ENCODE peak calls at places on chromosomes 3 and 15, in four cellular contexts. M is HL-60; B is T-helper 9 cell; J is stimulated activated CD4-positive, alpha-beta T cell treated with anti-CD3 and anti-CD28 coated beads, TNF-alpha, amount 100 ng/mL, for 24 hours. W is an unnamed sample.

GRCh38 chr3:117036259-117036799 is 326.8 kb downstream of the TUSC7 start:
- DNase-seq in M (peak), B (no peak), J (no peak), W (no peak)

GRCh38 chr3:7934362-7934761 is 567.3 kb upstream of the LMCD1 start:
- DNase-seq in M (no peak), B (no peak), J (no peak), W (no peak)

GRCh38 chr3:141039573-141039972 is 11.6 kb upstream of the SPSB4 start:
- DNase-seq in M (no peak), B (no peak), J (no peak), W (no peak)

GRCh38 chr3:45986303-45986982 is 9.2 kb downstream of the FYCO1 start:
- DNase-seq in M (no peak), B (no peak), J (no peak), W (no peak)

GRCh38 chr3:192901435-192901834 is 16.2 kb downstream of the MB21D2 start:
- DNase-seq in M (no peak), B (no peak), J (no peak), W (no peak)

GRCh38 chr3:181103605-181104004 is 114.1 kb upstream of the DNAJC19 start:
- DNase-seq in M (peak), B (no peak), J (no peak), W (no peak)

GRCh38 chr3:73259841-73260240 is 198.4 kb downstream of the EBLN2 start:
- DNase-seq in M (no peak), B (no peak), J (no peak), W (no peak)

GRCh38 chr15:80240261-80240660 is 11.8 kb downstream of the CTXND1 start:
- DNase-seq in M (no peak), B (no peak), J (no peak), W (no peak)

GRCh38 chr15:79170256-79170664 is 79.7 kb upstream of the RASGRF1 start:
- DNase-seq in M (no peak), B (no peak), J (no peak), W (no peak)

GRCh38 chr3:184443364-184443763 is 63.5 kb downstream of the CHRD start:
- DNase-seq in M (no peak), B (no peak), J (no peak), W (no peak)

GRCh38 chr3:5891721-5892120 is 704.2 kb downstream of the EDEM1 start:
- DNase-seq in M (no peak), B (no peak), J (no peak), W (no peak)